ENCODE peak calls at places on chromosomes 11 and 22, in five cellular contexts. G, A, Q, I and H are unnamed samples.

GRCh38 chr11:8247312-8247711 is 16.4 kb downstream of the LMO1 start:
- DNase-seq in G (peak), A (no peak), Q (no peak), I (no peak), H (peak)

GRCh38 chr22:29813563-29813962 is 24.5 kb downstream of the ASCC2 start:
- DNase-seq in G (no peak), A (peak), Q (no peak), I (no peak), H (no peak)

GRCh38 chr22:32617271-32617670 is 142.7 kb downstream of the FBXO7 start:
- DNase-seq in G (no peak), A (no peak), Q (peak), I (no peak), H (no peak)

GRCh38 chr11:94302806-94303205 is 1.6 kb upstream of the IZUMO1R start:
- DNase-seq in G (no peak), A (no peak), Q (no peak), I (no peak), H (no peak)

GRCh38 chr11:126332221-126332711 is 23.2 kb upstream of the ST3GAL4 start:
- DNase-seq in G (peak), A (peak), Q (peak), I (peak), H (peak)

GRCh38 chr22:40626826-40627225 is 9.7 kb downstream of the MRTFA start:
- DNase-seq in G (no peak), A (no peak), Q (no peak), I (no peak), H (no peak)

GRCh38 chr22:36816635-36817428 is at the start of gene PVALB:
- DNase-seq in G (no peak), A (peak), Q (peak), I (peak), H (peak)

GRCh38 chr22:46827072-46827780 is 64.8 kb downstream of the TBC1D22A start:
- DNase-seq in G (no peak), A (no peak), Q (no peak), I (no peak), H (no peak)

GRCh38 chr11:61513143-61513740 is 4.7 kb downstream of the LRRC10B start:
- DNase-seq in G (no peak), A (no peak), Q (no peak), I (no peak), H (no peak)

GRCh38 chr11:115202900-115203552 is 301.2 kb downstream of the CADM1 start:
- DNase-seq in G (no peak), A (no peak), Q (no peak), I (no peak), H (no peak)

GRCh38 chr11:96357794-96358193 is 14.8 kb upstream of the MAML2 start:
- DNase-seq in G (no peak), A (no peak), Q (no peak), I (no peak), H (no peak)

GRCh38 chr22:30521368-30522156 is 16.1 kb upstream of the SEC14L4 start:
- DNase-seq in G (no peak), A (no peak), Q (no peak), I (no peak), H (no peak)

GRCh38 chr11:27524155-27524554 is 17.6 kb upstream of the LIN7C start:
- DNase-seq in G (no peak), A (peak), Q (peak), I (no peak), H (no peak)

GRCh38 chr11:119351232-119351631 is 4.7 kb upstream of the MFRP start:
- DNase-seq in G (no peak), A (no peak), Q (no peak), I (no peak), H (no peak)

GRCh38 chr11:49851971-49852389 is 100.2 kb upstream of the OR4C13 start:
- DNase-seq in G (no peak), A (no peak), Q (no peak), I (no peak), H (no peak)

GRCh38 chr22:20024225-20025087 is 3.5 kb downstream of the TANGO2 start:
- DNase-seq in G (peak), A (no peak), Q (no peak), I (no peak), H (no peak)

GRCh38 chr11:119509969-119510401 is 87.0 kb upstream of the THY1 start:
- DNase-seq in G (no peak), A (peak), Q (peak), I (no peak), H (peak)

GRCh38 chr11:63882555-63883242 is 34.3 kb downstream of the RCOR2 start:
- DNase-seq in G (no peak), A (no peak), Q (no peak), I (no peak), H (no peak)

GRCh38 chr11:78606667-78607066 is 32.0 kb upstream of the NARS2 start:
- DNase-seq in G (no peak), A (no peak), Q (no peak), I (no peak), H (no peak)

GRCh38 chr11:82680252-82680651 is 53.4 kb downstream of the FAM181B start:
- DNase-seq in G (no peak), A (no peak), Q (no peak), I (no peak), H (no peak)

GRCh38 chr11:125517116-125517804 is 21.2 kb upstream of the FEZ1 start:
- DNase-seq in G (no peak), A (peak), Q (peak), I (peak), H (no peak)

GRCh38 chr11:125072210-125072960 is 9.3 kb downstream of the SLC37A2 start:
- DNase-seq in G (no peak), A (no peak), Q (no peak), I (peak), H (peak)

GRCh38 chr11:32963721-32964120 is 52.0 kb upstream of the DEPDC7 start:
- DNase-seq in G (no peak), A (no peak), Q (no peak), I (no peak), H (no peak)

GRCh38 chr11:44978961-44979331 is 28.3 kb upstream of the TP53I11 start:
- DNase-seq in G (no peak), A (no peak), Q (no peak), I (no peak), H (no peak)

GRCh38 chr11:65207918-65208784 is 26.4 kb downstream of the CAPN1 start:
- DNase-seq in G (no peak), A (no peak), Q (no peak), I (no peak), H (no peak)

GRCh38 chr11:62553839-62554361 is 7.3 kb upstream of the AHNAK start:
- DNase-seq in G (peak), A (peak), Q (peak), I (no peak), H (no peak)

GRCh38 chr11:108852701-108853100 is 187.8 kb downstream of the DDX10 start:
- DNase-seq in G (no peak), A (peak), Q (no peak), I (no peak), H (no peak)

GRCh38 chr11:33636104-33636503 is 64.5 kb downstream of the C11orf91 start:
- DNase-seq in G (no peak), A (peak), Q (no peak), I (no peak), H (no peak)

DNA sequence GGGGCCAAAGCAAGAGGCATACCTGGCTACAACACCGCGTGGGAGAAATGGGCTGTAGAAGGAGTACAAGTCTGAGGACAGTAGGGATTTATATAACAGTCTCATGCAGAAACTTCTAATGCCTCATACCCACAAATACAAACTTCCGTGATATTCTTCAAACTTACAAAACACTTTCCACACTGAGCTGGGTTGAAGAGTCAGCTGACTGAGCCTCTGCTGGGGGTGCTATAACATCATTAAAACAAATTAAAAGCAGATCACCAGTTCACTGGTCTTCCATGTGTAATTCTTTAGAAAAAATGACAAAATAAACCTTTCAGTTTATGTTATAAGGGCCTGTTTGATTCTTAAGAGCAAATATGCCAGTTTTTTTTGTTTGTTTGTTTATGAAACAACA is 92.0 kb downstream of the MUC15 start:
- DNase-seq in G (no peak), A (no peak), Q (no peak), I (no peak), H (no peak)
- TF ChIP-seq CTCF in G (no peak), A (no peak), Q (no peak), I (no peak), H (no peak)

GRCh38 chr11:4607782-4608666 is at the start of gene TRIM68:
- DNase-seq in G (peak), A (peak), Q (peak), I (peak), H (peak)
- TF ChIP-seq CTCF in G (no peak), A (no peak), Q (no peak), I (no peak), H (no peak)

GRCh38 chr11:5233268-5233667 is 1.0 kb downstream of the HBD start:
- DNase-seq in G (no peak), A (no peak), Q (no peak), I (no peak), H (no peak)
- TF ChIP-seq CTCF in G (no peak), A (no peak), Q (no peak), I (no peak), H (no peak)

GRCh38 chr11:75245356-75246005 is 4.9 kb downstream of the TPBGL start:
- DNase-seq in G (no peak), A (no peak), Q (no peak), I (no peak), H (no peak)
- TF ChIP-seq CTCF in G (no peak), A (no peak), Q (no peak), I (no peak), H (no peak)